ENCODE peak calls at places on chromosome 21, in eight cellular contexts. U, A, T, I, D, O, B and P are unnamed samples.

GRCh38 chr21:27408826-27409225 is 441.9 kb upstream of the ADAMTS5 start:
- DNase-seq in U (no peak), A (no peak), T (no peak), I (no peak), D (no peak), O (no peak), B (no peak), P (no peak)

GRCh38 chr21:38261851-38262250 is 5.1 kb downstream of the KCNJ15 start:
- DNase-seq in U (no peak), A (no peak), T (no peak), I (no peak), D (no peak), O (no peak), B (no peak), P (no peak)

GRCh38 chr21:39349211-39350093 is 564 bp upstream of the HMGN1 start:
- DNase-seq in U (peak; percentile 96), A (peak; percentile 89), T (peak; percentile 98), I (peak; percentile 83), D (peak; percentile 97), O (peak; percentile 97), B (peak; percentile 99), P (peak; percentile 78)

GRCh38 chr21:21165063-21165645 is 166.9 kb downstream of the NCAM2 start:
- DNase-seq in U (no peak), A (no peak), T (no peak), I (no peak), D (peak; percentile 24), O (no peak), B (no peak), P (no peak)

GRCh38 chr21:38712076-38712475 is 93.7 kb upstream of the ETS2 start:
- DNase-seq in U (peak; percentile 68), A (no peak), T (no peak), I (no peak), D (no peak), O (no peak), B (no peak), P (no peak)

GRCh38 chr21:39599191-39599966 is 13.4 kb upstream of the B3GALT5 start:
- DNase-seq in U (no peak), A (no peak), T (no peak), I (no peak), D (no peak), O (no peak), B (no peak), P (no peak)

GRCh38 chr21:39869141-39869818 is 2.0 kb downstream of the PCP4 start:
- DNase-seq in U (no peak), A (no peak), T (no peak), I (no peak), D (no peak), O (no peak), B (peak; percentile 98), P (no peak)

GRCh38 chr21:39073717-39074116 is 109.5 kb downstream of the PSMG1 start:
- DNase-seq in U (no peak), A (no peak), T (no peak), I (no peak), D (no peak), O (no peak), B (no peak), P (no peak)

GRCh38 chr21:41562101-41563000 is 54.4 kb upstream of the TMPRSS2 start:
- DNase-seq in U (no peak), A (no peak), T (peak; percentile 81), I (peak; percentile 19), D (peak; percentile 38), O (no peak), B (no peak), P (no peak)

GRCh38 chr21:37636152-37636860 is 269.7 kb downstream of the DYRK1A start:
- DNase-seq in U (peak; percentile 71), A (no peak), T (no peak), I (no peak), D (no peak), O (no peak), B (no peak), P (no peak)

GRCh38 chr21:44051462-44051941 is 39.4 kb downstream of the TRAPPC10 start:
- DNase-seq in U (no peak), A (no peak), T (no peak), I (no peak), D (peak; percentile 76), O (no peak), B (no peak), P (no peak)

GRCh38 chr21:27132270-27132669 is 165.4 kb upstream of the ADAMTS5 start:
- DNase-seq in U (no peak), A (no peak), T (no peak), I (no peak), D (no peak), O (no peak), B (peak; percentile 43), P (no peak)

GRCh38 chr21:35614412-35614901 is 445.9 kb downstream of the SETD4 start:
- DNase-seq in U (peak; percentile 37), A (no peak), T (no peak), I (no peak), D (no peak), O (no peak), B (no peak), P (no peak)

GRCh38 chr21:40886006-40886405 is 39.0 kb upstream of the DSCAM start:
- DNase-seq in U (no peak), A (no peak), T (no peak), I (no peak), D (no peak), O (no peak), B (no peak), P (no peak)

GRCh38 chr21:45362748-45363145 is 42.2 kb upstream of the COL18A1 start:
- DNase-seq in U (no peak), A (no peak), T (no peak), I (no peak), D (peak; percentile 22), O (no peak), B (no peak), P (no peak)

GRCh38 chr21:45364464-45365185 is 40.3 kb upstream of the COL18A1 start:
- DNase-seq in U (peak; percentile 75), A (no peak), T (no peak), I (no peak), D (peak; percentile 65), O (no peak), B (no peak), P (no peak)

GRCh38 chr21:45365186-45365607 is 39.8 kb upstream of the COL18A1 start:
- DNase-seq in U (no peak), A (no peak), T (no peak), I (no peak), D (peak; percentile 35), O (no peak), B (no peak), P (no peak)

GRCh38 chr21:45365608-45366241 is 39.2 kb upstream of the COL18A1 start:
- DNase-seq in U (peak; percentile 42), A (no peak), T (no peak), I (no peak), D (peak; percentile 31), O (no peak), B (no peak), P (no peak)

DNA sequence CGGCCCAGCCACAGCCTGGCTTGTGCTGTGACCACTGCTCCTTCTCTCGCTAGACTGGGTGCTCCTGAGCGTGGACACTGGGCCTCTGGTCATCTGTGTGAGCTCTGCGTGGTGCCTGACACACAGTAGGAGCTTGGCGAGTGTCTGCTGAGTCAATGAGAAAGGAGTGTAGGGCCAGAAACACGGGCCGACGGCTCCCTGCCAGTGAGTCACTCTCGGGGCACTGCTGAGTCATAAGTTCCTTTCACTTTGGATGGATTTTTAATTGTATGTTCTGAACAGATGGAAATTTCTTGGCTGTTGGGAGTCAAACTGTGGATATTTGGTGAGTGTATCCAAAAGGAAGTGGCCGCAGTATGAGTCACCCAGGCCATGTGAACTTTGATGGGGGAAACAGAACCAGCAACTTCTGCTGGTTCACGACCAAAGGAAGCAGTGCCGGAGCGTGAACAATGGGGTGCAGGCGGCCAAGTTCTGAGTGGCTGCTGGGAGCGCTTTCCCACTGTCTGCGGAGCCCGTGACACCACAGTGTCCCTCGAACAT is 41.0 kb upstream of the COL18A1 start:
- DNase-seq in U (peak; percentile 99), A (peak; percentile 66), T (peak; percentile 74), I (peak; percentile 76), D (peak; percentile 88), O (peak; percentile 70), B (peak; percentile 78), P (no peak)
- H3K4me1 ChIP-seq in U (peaks cover 42% of the 10 kb centered on the region), A (peaks cover 18% of the 10 kb centered on the region), T (peaks cover 26% of the 10 kb centered on the region), I (peaks cover 13% of the 10 kb centered on the region), D (peaks cover 57% of the 10 kb centered on the region), O (peaks cover 4% of the 10 kb centered on the region), B (no peaks in the 10 kb centered on the region), P (peaks cover 46% of the 10 kb centered on the region)

DNA sequence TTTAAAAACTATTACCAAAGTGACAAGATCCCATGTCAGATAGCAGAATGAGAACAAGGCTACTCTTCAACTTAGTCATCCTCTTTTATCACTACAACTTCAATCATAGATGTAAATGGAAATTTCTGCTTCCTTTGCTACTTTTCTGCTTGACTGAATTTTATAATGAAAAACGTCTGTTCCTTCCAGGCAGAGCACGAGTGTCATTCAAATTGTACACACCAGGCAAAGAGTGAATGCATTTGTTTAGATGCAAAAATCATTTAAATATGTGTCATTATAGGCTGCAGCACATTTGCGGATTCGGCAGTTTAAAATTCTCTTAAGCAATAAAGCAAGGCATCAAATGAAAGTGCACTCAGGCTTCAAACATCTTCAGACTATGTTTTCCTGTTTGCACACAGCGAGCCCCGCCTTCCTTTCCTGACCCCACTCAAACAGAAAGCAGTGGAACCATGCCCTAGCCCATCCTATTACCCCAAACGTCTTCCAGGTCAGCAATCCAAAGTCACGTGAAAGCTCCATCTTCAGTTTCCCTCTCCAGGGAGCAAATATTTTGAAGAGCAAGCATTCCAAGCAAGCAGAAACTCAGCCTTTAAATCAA is 99.6 kb downstream of the APP start:
- DNase-seq in U (peak; percentile 68), A (peak; percentile 16), T (no peak), I (no peak), D (no peak), O (no peak), B (peak; percentile 66), P (no peak)
- H3K4me3 ChIP-seq in U (no peak overlapping the region), A (no peak overlapping the region), T (no peak overlapping the region), I (peak overlapping the region; percentile 21), D (no peak overlapping the region), O (peak overlapping the region; percentile 35), B (no peak overlapping the region), P (no peak overlapping the region)

GRCh38 chr21:42974832-42975820 is 764 bp downstream of the PKNOX1 start:
- DNase-seq in U (peak; percentile 59), A (peak; percentile 34), T (peak; percentile 63), I (peak; percentile 16), D (peak; percentile 77), O (peak; percentile 55), B (peak; percentile 41), P (no peak)
- TF ChIP-seq POLR2A in U (no peak), A (peak; percentile 32), T (no peak), I (peak; percentile 22), D (no peak), O (no peak), B (peak; percentile 18), P (no peak)

DNA sequence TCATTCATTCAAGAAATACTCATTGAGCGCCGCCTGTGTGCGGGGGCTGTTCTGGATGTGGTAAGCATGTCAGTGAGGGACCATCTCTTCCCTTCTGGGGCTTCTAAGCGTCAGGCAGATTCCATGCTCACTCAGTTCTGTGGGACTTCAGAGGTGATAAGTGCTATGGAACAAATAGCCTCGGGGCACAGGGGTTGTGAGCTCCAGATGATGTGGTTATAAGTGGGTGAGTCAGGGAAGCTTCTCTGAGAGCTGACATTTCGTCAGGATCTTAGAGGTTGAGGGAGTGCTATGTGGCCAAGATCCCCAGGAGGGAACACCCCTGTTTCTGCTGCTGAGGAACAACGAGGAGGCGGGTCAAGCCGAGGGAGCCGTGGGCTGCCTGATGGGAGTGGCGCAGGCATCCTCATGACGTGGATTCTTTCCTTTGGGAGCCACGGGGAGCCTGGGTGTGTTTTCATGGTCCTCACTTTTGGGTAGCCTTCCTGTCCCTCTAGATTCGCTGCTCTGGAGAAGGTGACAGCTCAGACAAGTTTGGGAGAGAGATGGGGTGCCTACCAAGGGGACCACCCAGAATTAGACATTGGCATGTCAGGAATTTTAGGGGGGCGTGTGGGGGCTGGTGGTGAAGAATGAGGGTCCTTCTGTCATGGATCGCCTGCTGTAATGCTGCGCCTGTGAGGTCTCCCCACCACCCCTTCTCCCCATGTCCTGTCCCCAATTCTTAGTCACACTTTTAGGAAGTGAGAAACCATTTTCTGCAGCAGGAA is 38.5 kb downstream of the HUNK start:
- DNase-seq in U (no peak), A (no peak), T (no peak), I (no peak), D (no peak), O (no peak), B (no peak), P (no peak)
- H3K4me1 ChIP-seq in U (no peaks in the 10 kb centered on the region), A (no peaks in the 10 kb centered on the region), T (no peaks in the 10 kb centered on the region), I (no peaks in the 10 kb centered on the region), D (peaks cover 7% of the 10 kb centered on the region), O (no peaks in the 10 kb centered on the region), B (no peaks in the 10 kb centered on the region), P (peaks cover 17% of the 10 kb centered on the region)